ENCODE peak calls at places on chromosomes 3 and 15, in eight cellular contexts. V is glutamatergic neuron, R is heart right ventricle, C is spleen, D is cardiac muscle cell, A is astrocyte of the spinal cord, S is pancreas, Y is WTC11. O is an unnamed sample.

GRCh38 chr3:139794469-139795265 is 116.9 kb upstream of the NMNAT3 start:
- DNase-seq in R (no peak), A (no peak), C (no peak), D (no peak), S (no peak), V (no peak), Y (no peak), O (peak; percentile 15)

GRCh38 chr3:43497905-43498365 is 123.9 kb downstream of the ANO10 start:
- DNase-seq in S (no peak), D (peak; percentile 50), R (no peak), V (no peak), C (no peak), Y (no peak), A (peak; percentile 57), O (peak; percentile 76)

GRCh38 chr3:39067286-39067685 is 15.5 kb downstream of the WDR48 start:
- DNase-seq in R (no peak), C (no peak), S (no peak), Y (no peak), A (no peak), V (no peak), D (no peak), O (peak; percentile 83)

GRCh38 chr15:78415284-78415683 is 22.7 kb upstream of the IREB2 start:
- DNase-seq in D (peak; percentile 47), Y (no peak), V (no peak), A (peak; percentile 22), S (no peak), R (no peak), C (no peak), O (peak; percentile 43)

GRCh38 chr3:80114694-80115093 is 346.9 kb upstream of the ROBO1 start:
- DNase-seq in C (no peak), S (no peak), V (no peak), A (no peak), Y (no peak), R (no peak), D (no peak), O (no peak)

GRCh38 chr3:25428003-25428861 is at the start of gene RARB:
- DNase-seq in D (peak; percentile 97), A (peak; percentile 97), C (no peak), R (peak; percentile 59), Y (peak; percentile 35), V (peak; percentile 39), S (peak; percentile 35), O (peak; percentile 65)

GRCh38 chr15:79290642-79291275 is 8.2 kb downstream of the ANKRD34C start:
- DNase-seq in V (no peak), S (no peak), R (no peak), A (no peak), D (no peak), Y (no peak), C (no peak), O (peak; percentile 23)

GRCh38 chr3:32325957-32326356 is 65.7 kb upstream of the CMTM7 start:
- DNase-seq in R (no peak), Y (no peak), C (no peak), S (no peak), A (no peak), D (peak; percentile 21), V (no peak), O (peak; percentile 43)

GRCh38 chr3:106566277-106566676 is 697.5 kb upstream of the CBLB start:
- DNase-seq in R (no peak), C (no peak), S (no peak), V (no peak), Y (peak; percentile 12), D (no peak), A (no peak), O (no peak)

GRCh38 chr3:42123012-42123581 is 31.9 kb downstream of the TRAK1 start:
- DNase-seq in Y (no peak), A (no peak), R (peak; percentile 28), D (peak; percentile 55), S (no peak), V (no peak), C (peak; percentile 86), O (peak; percentile 89)

GRCh38 chr15:83200162-83200561 is 7.5 kb downstream of the HDGFL3 start:
- DNase-seq in V (no peak), A (peak; percentile 67), Y (no peak), C (no peak), D (peak; percentile 36), R (no peak), S (no peak), O (no peak)

GRCh38 chr3:167253037-167253436 is 127.1 kb downstream of the ZBBX start:
- DNase-seq in C (no peak), R (no peak), Y (no peak), S (no peak), D (no peak), V (no peak), A (no peak), O (no peak)

GRCh38 chr15:51731549-51732267 is 5.7 kb downstream of the LYSMD2 start:
- DNase-seq in A (peak; percentile 45), S (no peak), Y (no peak), V (no peak), D (peak; percentile 82), R (no peak), C (no peak), O (peak; percentile 39)

GRCh38 chr3:113533534-113533892 is 1.2 kb downstream of the SIDT1 start:
- DNase-seq in C (no peak), A (no peak), D (no peak), Y (no peak), V (no peak), R (no peak), S (no peak), O (no peak)

GRCh38 chr15:55990986-55991385 is 2.4 kb downstream of the NEDD4 start:
- DNase-seq in D (no peak), Y (no peak), C (no peak), S (no peak), R (no peak), V (no peak), A (no peak), O (no peak)

GRCh38 chr15:55993111-55993803 is at the start of gene NEDD4:
- DNase-seq in V (peak; percentile 78), R (peak; percentile 87), A (peak; percentile 85), D (peak; percentile 92), S (peak; percentile 82), Y (peak; percentile 79), C (peak; percentile 94), O (peak; percentile 70)

GRCh38 chr15:55991841-55992768 is 1.3 kb downstream of the NEDD4 start:
- DNase-seq in V (no peak), C (no peak), Y (no peak), D (no peak), A (no peak), S (no peak), R (no peak), O (no peak)

GRCh38 chr15:55992769-55993110 is 672 bp downstream of the NEDD4 start:
- DNase-seq in R (no peak), D (no peak), Y (no peak), A (no peak), V (no peak), S (no peak), C (no peak), O (no peak)

DNA sequence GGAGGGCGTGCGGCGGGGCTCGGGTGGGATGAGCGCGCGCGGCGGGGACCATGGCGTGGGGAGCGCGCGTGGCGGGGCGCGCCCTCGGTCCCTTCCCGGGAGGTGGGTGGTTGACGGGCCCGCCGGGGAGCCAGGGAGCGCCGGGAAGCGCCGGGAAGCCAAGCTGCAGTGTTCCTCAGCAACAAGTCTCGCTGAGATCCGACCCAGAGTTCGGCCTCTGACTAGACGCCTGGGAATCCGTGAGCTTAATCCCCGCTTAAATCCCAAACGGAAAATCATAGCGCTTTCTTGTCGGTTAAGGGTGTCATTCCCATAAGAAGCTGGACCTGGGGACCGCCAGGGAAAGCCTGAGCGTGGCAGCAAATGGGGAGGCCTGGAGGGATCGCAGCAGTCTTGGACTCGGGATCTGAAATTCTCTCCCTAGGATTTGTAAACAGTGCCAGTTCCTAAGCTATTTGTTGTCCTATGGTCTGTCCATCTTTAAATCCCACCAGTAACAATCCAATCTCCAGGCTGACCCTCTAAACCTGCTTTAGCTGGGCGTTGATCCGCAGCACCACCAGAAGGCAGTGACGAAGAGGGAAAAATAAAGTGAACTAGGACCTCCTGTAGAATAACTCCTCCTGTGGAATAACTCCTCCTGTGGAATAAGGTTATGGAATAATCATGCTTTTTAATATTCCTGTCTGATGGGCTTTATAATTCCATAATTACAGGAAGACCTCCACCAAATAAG is 560 bp upstream of the NEDD4 start:
- DNase-seq in V (peak; percentile 22), C (no peak), R (no peak), Y (peak; percentile 33), D (peak; percentile 66), A (peak; percentile 63), S (no peak), O (peak; percentile 48)
- TF ChIP-seq CTCF in V (no peak), C (no peak), R (peak; percentile 35), Y (no peak), D (peak; percentile 14), A (peak; percentile 27), S (no peak), O (peak; percentile 9)

DNA sequence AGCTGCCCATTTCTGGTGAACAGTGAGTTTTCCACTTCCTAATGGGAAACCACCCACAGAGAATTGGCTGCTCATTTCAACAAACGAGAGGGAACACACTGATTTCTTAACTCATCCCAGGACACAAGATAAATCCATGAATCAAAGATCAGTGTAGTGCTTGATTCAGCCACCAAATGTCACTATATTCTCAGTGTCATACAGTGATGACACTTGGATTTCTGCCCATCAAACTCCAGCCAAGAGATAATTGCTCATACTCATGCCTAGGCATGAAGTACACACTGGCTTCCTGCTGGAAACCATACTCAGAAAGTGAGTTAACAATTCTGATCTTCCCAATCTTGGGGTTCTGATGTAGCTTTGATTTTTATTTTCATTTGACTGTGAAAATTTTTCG is 35.4 kb upstream of the GRM7 start:
- DNase-seq in Y (no peak), A (no peak), V (no peak), R (no peak), D (no peak), S (no peak), C (no peak), O (peak; percentile 4)
- TF ChIP-seq CTCF in Y (no peak), A (no peak), V (no peak), R (no peak), D (no peak), S (no peak), C (no peak), O (no peak)

DNA sequence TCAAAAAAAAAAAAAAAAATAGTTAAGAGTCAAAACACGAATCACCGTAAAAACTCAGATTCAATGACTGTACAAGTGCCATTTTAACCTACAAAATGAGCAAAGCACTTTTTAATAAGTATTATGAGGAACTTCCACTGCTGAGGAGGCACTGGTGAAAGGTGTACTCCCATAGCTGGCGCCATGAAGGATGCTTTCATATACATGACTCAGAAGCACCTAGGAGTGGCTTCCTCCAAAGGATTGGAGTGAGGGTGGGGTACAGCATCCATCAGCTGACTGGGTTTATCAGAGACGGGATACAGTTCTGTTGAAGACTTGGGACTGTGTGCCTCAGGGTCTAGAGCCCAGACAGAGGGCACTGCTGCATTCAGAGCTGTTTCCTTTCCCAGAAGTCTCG is 60.9 kb upstream of the MEX3B start:
- DNase-seq in A (no peak), R (no peak), S (no peak), C (no peak), Y (no peak), V (no peak), D (no peak), O (peak; percentile 28)
- TF ChIP-seq CTCF in A (no peak), R (no peak), S (no peak), C (no peak), Y (no peak), V (no peak), D (no peak), O (no peak)

DNA sequence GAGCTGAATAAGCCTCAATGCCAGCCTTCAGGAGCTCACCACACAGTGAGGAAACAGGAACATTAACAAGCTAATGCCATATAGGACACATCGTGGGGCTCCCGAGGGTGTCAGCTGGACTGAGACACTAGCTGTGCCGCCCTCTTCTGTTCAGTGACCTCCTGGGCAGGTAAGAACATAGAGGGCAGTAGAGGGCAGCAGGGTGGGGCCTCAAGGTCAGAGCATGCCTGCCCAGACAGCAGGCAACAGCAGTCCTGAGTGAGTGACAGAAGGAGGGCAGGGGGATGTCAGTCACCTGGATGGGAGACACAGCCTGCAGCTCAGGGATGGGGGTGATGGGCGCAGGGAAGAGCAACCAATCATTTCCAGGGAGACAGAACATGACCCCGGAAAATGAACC is 15.5 kb downstream of the NTRK3 start:
- DNase-seq in R (no peak), D (no peak), A (no peak), C (no peak), V (no peak), Y (no peak), S (no peak), O (no peak)
- TF ChIP-seq CTCF in R (no peak), D (no peak), A (no peak), C (no peak), V (no peak), Y (no peak), S (no peak), O (no peak)